ENCODE peak calls at places on chromosomes 4 and X, in five cellular contexts. R is H1, G is HCT116, M is K562, X is GM12878. P is an unnamed sample.

GRCh38 chr4:150251752-150252190 is 173.5 kb downstream of the DCLK2 start:
- DNase-seq in R (no peak), G (no peak), M (no peak), X (no peak), P (peak)

GRCh38 chr4:169397762-169398161 is 127.0 kb upstream of the SH3RF1 start:
- DNase-seq in R (no peak), G (no peak), M (no peak), X (no peak), P (no peak)

GRCh38 chr4:119525771-119526712 is 102.6 kb downstream of the PDE5A start:
- DNase-seq in R (no peak), G (no peak), M (no peak), X (no peak), P (no peak)

GRCh38 chrX:44101300-44101699 is 128.1 kb upstream of the NDP start:
- DNase-seq in R (no peak), G (no peak), M (no peak), X (no peak), P (no peak)

GRCh38 chrX:1893758-1894294 is 279.0 kb downstream of the ASMT start:
- DNase-seq in R (no peak), G (no peak), M (no peak), X (no peak), P (no peak)

GRCh38 chr4:76504613-76505465 is 69.8 kb downstream of the SHROOM3 start:
- DNase-seq in R (no peak), G (peak), M (peak), X (no peak), P (no peak)

GRCh38 chr4:7828011-7828720 is 111.5 kb downstream of the AFAP1 start:
- DNase-seq in R (no peak), G (no peak), M (no peak), X (no peak), P (no peak)

GRCh38 chr4:33161202-33161601 is 2441.0 kb downstream of the PCDH7 start:
- DNase-seq in R (no peak), G (no peak), M (no peak), X (no peak), P (no peak)

GRCh38 chrX:21943460-21944135 is 3.1 kb downstream of the SMS start:
- DNase-seq in R (no peak), G (peak), M (no peak), X (no peak), P (no peak)

GRCh38 chrX:43505759-43506158 is 150.3 kb upstream of the MAOA start:
- DNase-seq in R (no peak), G (no peak), M (no peak), X (no peak), P (no peak)

GRCh38 chrX:67723580-67724351 is 179.9 kb downstream of the AR start:
- DNase-seq in R (no peak), G (no peak), M (no peak), X (no peak), P (no peak)

GRCh38 chrX:16825306-16826035 is 39.2 kb downstream of the TXLNG start:
- DNase-seq in R (no peak), G (no peak), M (no peak), X (no peak), P (no peak)

GRCh38 chrX:129565046-129565649 is 25.1 kb downstream of the OCRL start:
- DNase-seq in R (no peak), G (no peak), M (no peak), X (no peak), P (no peak)
- TF ChIP-seq SP1 in R (no peak), G (no peak), M (no peak), X (no peak), P (no peak)

GRCh38 chr4:13659341-13660070 is 32.0 kb upstream of the BOD1L1 start:
- DNase-seq in R (no peak), G (no peak), M (no peak), X (no peak), P (no peak)

GRCh38 chr4:13657016-13657415 is 29.5 kb upstream of the BOD1L1 start:
- DNase-seq in R (no peak), G (no peak), M (no peak), X (no peak), P (no peak)

GRCh38 chr4:13653356-13653755 is 25.8 kb upstream of the BOD1L1 start:
- DNase-seq in R (no peak), G (no peak), M (no peak), X (no peak), P (no peak)

GRCh38 chr4:13654158-13654797 is 26.8 kb upstream of the BOD1L1 start:
- DNase-seq in R (peak), G (no peak), M (peak), X (no peak), P (peak)

DNA sequence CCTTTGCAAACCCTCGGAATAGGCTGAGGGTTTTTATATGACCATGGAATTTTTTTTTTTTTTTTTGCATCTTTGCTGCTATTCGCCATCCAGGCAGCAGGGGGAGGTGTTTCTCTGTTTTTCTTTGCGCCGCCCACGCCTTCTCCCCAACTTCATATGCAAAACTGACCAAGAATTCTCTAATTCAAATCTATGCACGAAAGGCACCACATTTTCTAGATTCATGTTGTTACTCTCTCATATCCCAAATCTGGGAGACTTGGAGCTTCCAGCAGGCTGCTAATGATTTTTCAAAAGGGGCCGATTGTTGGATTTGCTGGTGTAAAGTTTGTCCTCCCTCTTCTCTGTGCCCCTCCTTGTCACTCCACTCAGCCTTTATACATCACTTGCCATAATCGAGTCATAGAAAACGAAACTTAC is 29.1 kb upstream of the BOD1L1 start:
- DNase-seq in R (peak), G (no peak), M (peak), X (peak), P (peak)
- TF ChIP-seq MAX in R (no peak), G (peak), M (no peak), X (no peak), P (no peak)

GRCh38 chr4:146161243-146161642 is 14.3 kb upstream of the LSM6 start:
- DNase-seq in R (no peak), G (no peak), M (no peak), X (no peak), P (no peak)

GRCh38 chr4:146165840-146166239 is 9.7 kb upstream of the LSM6 start:
- DNase-seq in R (no peak), G (no peak), M (no peak), X (no peak), P (no peak)
- TF ChIP-seq SP1 in R (no peak), G (no peak), M (no peak), X (no peak), P (no peak)

DNA sequence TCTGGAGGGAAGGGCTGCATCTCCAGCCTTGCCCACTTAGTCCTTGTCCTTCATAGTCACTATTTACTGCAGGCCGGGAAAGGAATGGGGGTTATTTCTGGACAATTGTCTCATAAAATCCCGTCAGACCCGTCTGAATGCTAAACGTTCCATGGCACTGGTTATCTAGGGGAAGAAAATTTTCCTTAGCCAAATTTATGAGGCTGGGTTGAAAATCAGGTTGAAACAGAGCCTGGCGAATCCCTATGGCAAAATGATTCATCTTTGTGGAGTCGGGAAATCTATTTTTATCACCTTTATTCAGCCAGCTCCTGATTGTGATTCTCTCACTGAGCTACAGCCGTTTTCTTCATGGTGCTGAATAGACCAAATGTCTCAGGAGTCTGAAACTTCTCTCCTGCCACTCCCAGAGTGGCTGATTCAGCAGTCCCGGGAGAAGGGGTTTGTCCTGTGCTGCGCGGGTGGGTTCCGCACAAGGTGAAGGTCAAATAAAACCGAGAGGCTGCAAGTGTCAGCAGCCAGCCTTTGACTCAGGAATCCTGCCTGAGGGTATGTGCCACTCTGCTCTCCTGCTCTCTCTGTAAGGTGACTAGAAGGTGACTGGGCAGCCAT is 1.0 kb downstream of the LIMCH1 start:
- DNase-seq in R (no peak), G (no peak), M (no peak), X (no peak), P (no peak)
- TF ChIP-seq MAX in R (no peak), G (no peak), M (no peak), X (no peak), P (no peak)

GRCh38 chr4:153204247-153205027 is at the start of gene TRIM2:
- DNase-seq in R (peak), G (peak), M (peak), X (no peak), P (peak)
- TF ChIP-seq SP1 in R (no peak), G (no peak), M (no peak), X (no peak), P (peak)

GRCh38 chr4:121799208-121799823 is 1.8 kb upstream of the EXOSC9 start:
- DNase-seq in R (no peak), G (no peak), M (no peak), X (no peak), P (no peak)
- TF ChIP-seq MAX in R (no peak), G (no peak), M (no peak), X (no peak), P (no peak)

GRCh38 chr4:22695917-22696316 is 3.2 kb downstream of the GBA3 start:
- DNase-seq in R (no peak), G (no peak), M (no peak), X (no peak), P (no peak)
- TF ChIP-seq SP1 in R (no peak), G (no peak), M (no peak), X (no peak), P (no peak)

DNA sequence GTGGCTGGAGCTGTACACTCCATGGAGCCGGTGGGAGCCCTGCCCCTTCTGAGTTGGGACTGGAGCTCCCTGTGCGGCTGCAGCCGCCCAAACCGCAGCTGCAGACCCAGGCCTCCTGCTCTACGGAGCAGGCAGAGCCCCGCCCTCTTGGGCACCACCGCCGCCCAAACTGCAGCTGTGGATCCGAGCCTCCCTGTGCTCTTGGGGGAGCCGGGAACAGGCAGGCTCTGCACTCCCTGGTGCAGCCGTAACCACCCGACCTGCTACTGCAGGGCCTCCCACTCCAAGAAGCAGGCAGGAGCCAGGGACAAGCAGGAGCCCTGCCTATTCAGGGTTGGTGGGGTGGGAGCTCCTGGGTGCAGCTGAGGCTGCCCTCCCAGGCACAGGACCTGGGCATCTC is 237.5 kb upstream of the ATP6AP2 start:
- DNase-seq in R (no peak), G (no peak), M (no peak), X (no peak), P (no peak)
- TF ChIP-seq MAX in R (no peak), G (no peak), M (no peak), X (no peak), P (no peak)

P was measured in WTC11.